ENCODE peak calls at places on chromosomes 6 and 20, in five cellular contexts. C is activated B cell treated with CpG ODN at 0.5 μM for 24 hours, Z is Peyer's patch, Y is left colon, I is HEK293T. X is an unnamed sample.

GRCh38 chr6:157405986-157406385 is 25.0 kb downstream of the ZDHHC14 start:
- DNase-seq in C (no peak), Z (no peak), Y (no peak), I (no peak), X (no peak)

GRCh38 chr20:51184289-51184688 is 161.4 kb upstream of the KCNG1 start:
- DNase-seq in C (no peak), Z (no peak), Y (no peak), I (no peak), X (no peak)

GRCh38 chr6:1027795-1028569 is 283.9 kb upstream of the FOXQ1 start:
- DNase-seq in C (no peak), Z (no peak), Y (no peak), I (no peak), X (no peak)

GRCh38 chr6:84979541-84979940 is 215.1 kb upstream of the TBX18 start:
- DNase-seq in C (no peak), Z (no peak), Y (no peak), I (no peak), X (no peak)

GRCh38 chr20:48656661-48657211 is 171.1 kb downstream of the PREX1 start:
- DNase-seq in C (no peak), Z (no peak), Y (no peak), I (peak), X (no peak)

GRCh38 chr6:89379281-89379680 is 26.8 kb upstream of the UBE2J1 start:
- DNase-seq in C (no peak), Z (no peak), Y (no peak), I (no peak), X (no peak)

GRCh38 chr20:41359541-41360011 is 7.0 kb downstream of the EMILIN3 start:
- DNase-seq in C (no peak), Z (no peak), Y (no peak), I (no peak), X (no peak)

GRCh38 chr20:14937846-14938245 is 600.4 kb upstream of the FLRT3 start:
- DNase-seq in C (no peak), Z (no peak), Y (no peak), I (no peak), X (no peak)

GRCh38 chr6:155221086-155221485 is 42.7 kb upstream of the CLDN20 start:
- DNase-seq in C (no peak), Z (no peak), Y (no peak), I (no peak), X (peak)

GRCh38 chr6:137928286-137928685 is 61.2 kb downstream of the TNFAIP3 start:
- DNase-seq in C (no peak), Z (no peak), Y (no peak), I (no peak), X (peak)

GRCh38 chr20:3171391-3172125 is 1.8 kb downstream of the LZTS3 start:
- DNase-seq in C (no peak), Z (no peak), Y (no peak), I (no peak), X (no peak)

GRCh38 chr20:9374068-9374467 is 140.3 kb upstream of the LAMP5 start:
- DNase-seq in C (no peak), Z (no peak), Y (no peak), I (no peak), X (no peak)

GRCh38 chr20:49892260-49893216 is 22.8 kb downstream of the SPATA2 start:
- DNase-seq in C (no peak), Z (no peak), Y (no peak), I (no peak), X (peak)

GRCh38 chr6:119243657-119244056 is 105.9 kb downstream of the MAN1A1 start:
- DNase-seq in C (no peak), Z (no peak), Y (no peak), I (no peak), X (no peak)

GRCh38 chr20:25317351-25318075 is 69.6 kb downstream of the PYGB start:
- DNase-seq in C (peak), Z (peak), Y (peak), I (no peak), X (peak)

GRCh38 chr6:169723991-169724553 is at the start of gene PHF10:
- DNase-seq in C (peak), Z (peak), Y (no peak), I (peak), X (no peak)

GRCh38 chr6:143264996-143265734 is 185.3 kb downstream of the ADAT2 start:
- DNase-seq in C (no peak), Z (no peak), Y (no peak), I (no peak), X (no peak)

GRCh38 chr20:11719153-11719552 is 198.5 kb upstream of the BTBD3 start:
- DNase-seq in C (no peak), Z (no peak), Y (no peak), I (no peak), X (no peak)

GRCh38 chr6:4487538-4487937 is 288.7 kb upstream of the CDYL start:
- DNase-seq in C (no peak), Z (no peak), Y (no peak), I (no peak), X (no peak)

GRCh38 chr20:10063482-10063881 is 28.7 kb downstream of the ANKEF1 start:
- DNase-seq in C (no peak), Z (no peak), Y (no peak), I (no peak), X (no peak)

GRCh38 chr6:890201-890600 is 197.3 kb upstream of the EXOC2 start:
- DNase-seq in C (no peak), Z (no peak), Y (no peak), I (no peak), X (no peak)

GRCh38 chr6:35218456-35218855 is 4.7 kb downstream of the SCUBE3 start:
- DNase-seq in C (no peak), Z (no peak), Y (no peak), I (no peak), X (no peak)

GRCh38 chr6:169806718-169807117 is 55.3 kb downstream of the ERMARD start:
- DNase-seq in C (no peak), Z (peak), Y (no peak), I (no peak), X (no peak)

GRCh38 chr6:36075656-36076055 is 48.0 kb downstream of the MAPK14 start:
- DNase-seq in C (no peak), Z (peak), Y (no peak), I (peak), X (no peak)

GRCh38 chr6:37201726-37202125 is 31.8 kb downstream of the PIM1 start:
- DNase-seq in C (no peak), Z (peak), Y (no peak), I (no peak), X (no peak)

GRCh38 chr6:118263929-118264486 is 284.1 kb upstream of the PLN start:
- DNase-seq in C (no peak), Z (no peak), Y (no peak), I (peak), X (no peak)

GRCh38 chr6:41734666-41735426 is 562 bp downstream of the TFEB start:
- DNase-seq in C (peak), Z (peak), Y (peak), I (peak), X (peak)

GRCh38 chr6:47700051-47700450 is 1.7 kb downstream of the ADGRF4 start:
- DNase-seq in C (no peak), Z (no peak), Y (no peak), I (no peak), X (no peak)

GRCh38 chr20:53752971-53753879 is 159.6 kb upstream of the ZNF217 start:
- DNase-seq in C (no peak), Z (no peak), Y (no peak), I (no peak), X (no peak)

GRCh38 chr20:33909331-33909921 is 84.3 kb upstream of the RALY start:
- DNase-seq in C (no peak), Z (no peak), Y (no peak), I (no peak), X (no peak)

GRCh38 chr6:81892911-81893310 is 140.4 kb upstream of the TENT5A start:
- DNase-seq in C (no peak), Z (no peak), Y (no peak), I (no peak), X (no peak)

GRCh38 chr6:43803055-43803782 is 33.2 kb downstream of the VEGFA start:
- DNase-seq in C (no peak), Z (no peak), Y (no peak), I (no peak), X (no peak)

GRCh38 chr6:1591243-1591642 is 18.5 kb upstream of the FOXC1 start:
- DNase-seq in C (no peak), Z (no peak), Y (no peak), I (no peak), X (no peak)

GRCh38 chr6:131846023-131846663 is 38.3 kb downstream of the ENPP1 start:
- DNase-seq in C (no peak), Z (no peak), Y (no peak), I (no peak), X (no peak)

GRCh38 chr6:95574811-95575210 is 2.5 kb upstream of the MANEA start:
- DNase-seq in C (no peak), Z (no peak), Y (no peak), I (no peak), X (no peak)

GRCh38 chr20:63846128-63846771 is 15.0 kb upstream of the ABHD16B start:
- DNase-seq in C (no peak), Z (no peak), Y (no peak), I (peak), X (no peak)

X was measured in CD14-positive monocyte.